ENCODE peak calls at places on chromosomes 1 and 21, in five cellular contexts. P is neuronal stem cell, T is H9, A is H1, E is mesenchymal stem cell. D is an unnamed sample.

GRCh38 chr21:41750051-41750450 is 16.8 kb downstream of the RIPK4 start:
- DNase-seq in E (no peak), A (no peak), P (no peak), T (no peak), D (peak; percentile 8)

GRCh38 chr1:155008015-155008941 is 5.7 kb downstream of the ZBTB7B start:
- DNase-seq in T (no peak), E (no peak), P (no peak), A (no peak), D (no peak)

GRCh38 chr1:41846595-41846994 is 72.1 kb downstream of the HIVEP3 start:
- DNase-seq in T (no peak), A (no peak), E (peak; percentile 72), P (no peak), D (peak; percentile 69)

GRCh38 chr1:113255728-113256347 is 134.5 kb upstream of the MAGI3 start:
- DNase-seq in P (peak; percentile 78), A (no peak), E (no peak), T (peak; percentile 42), D (no peak)

GRCh38 chr1:46244656-46245371 is 2.7 kb upstream of the RAD54L start:
- DNase-seq in E (peak; percentile 21), A (no peak), T (no peak), P (no peak), D (peak; percentile 5)

GRCh38 chr1:9658186-9658585 is 6.7 kb downstream of the PIK3CD start:
- DNase-seq in E (no peak), A (no peak), P (no peak), T (no peak), D (no peak)

GRCh38 chr1:204089044-204089751 is 16.3 kb downstream of the SOX13 start:
- DNase-seq in T (no peak), A (peak; percentile 59), E (peak; percentile 63), P (no peak), D (no peak)

GRCh38 chr21:39613029-39613934 is 542 bp downstream of the B3GALT5 start:
- DNase-seq in E (peak; percentile 20), P (no peak), T (no peak), A (peak; percentile 26), D (no peak)

GRCh38 chr1:187236145-187236544 is 407.4 kb downstream of the PLA2G4A start:
- DNase-seq in A (no peak), E (no peak), T (no peak), P (no peak), D (no peak)

DNA sequence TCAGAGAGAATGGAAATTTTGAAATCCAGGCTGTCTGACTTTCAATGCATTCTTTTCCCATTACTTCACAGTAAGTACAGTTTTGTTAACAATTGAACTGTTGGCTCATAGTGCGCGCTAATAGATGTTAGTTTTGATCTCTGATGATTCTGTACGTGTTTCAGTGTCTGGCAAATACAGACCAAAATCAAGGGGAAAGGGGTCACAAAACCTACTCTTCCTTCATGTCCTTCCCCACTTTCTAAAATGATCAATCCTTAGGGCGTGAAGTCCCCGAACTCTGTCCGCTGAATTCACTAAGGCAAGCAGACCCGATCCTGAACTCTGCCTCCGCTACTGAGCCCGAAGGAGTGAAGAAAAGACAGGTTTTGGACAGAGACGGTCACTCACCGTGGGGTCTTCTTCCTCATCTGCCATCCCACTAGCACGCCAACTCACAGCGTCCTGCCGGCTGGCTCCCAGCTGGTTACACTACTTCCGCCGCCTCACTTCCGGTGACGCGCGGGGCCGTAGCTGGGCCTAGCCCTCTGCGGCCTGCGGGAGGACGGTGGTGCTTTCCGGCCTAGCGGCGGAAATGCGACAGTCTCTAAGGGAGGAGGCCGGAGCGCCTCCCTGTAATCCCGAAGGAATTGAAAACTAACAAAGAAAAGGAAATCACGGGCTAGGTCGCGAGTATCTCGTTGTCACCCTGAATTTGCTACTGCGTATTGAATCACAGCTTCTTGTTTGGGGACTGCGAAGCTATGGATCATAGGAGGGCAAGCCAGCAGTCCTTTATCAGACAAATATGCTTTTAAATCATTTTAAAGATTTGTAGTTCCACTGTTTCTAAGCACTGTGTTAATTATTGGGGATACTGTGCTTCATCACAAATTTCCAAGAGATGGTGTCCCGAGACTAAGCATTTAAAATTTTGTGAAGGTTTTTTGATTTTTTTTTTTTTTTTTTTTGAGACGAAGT is at the start of gene TAF13:
- DNase-seq in A (peak; percentile 90), E (peak; percentile 98), P (peak; percentile 83), T (peak; percentile 97), D (peak; percentile 96)
- H3K14ac ChIP-seq in A (no peak within 1 kb of the TSS), E (no peak within 1 kb of the TSS), P (no peak within 1 kb of the TSS), T (peak within 1 kb of the TSS; percentile 44), D (peak within 1 kb of the TSS; percentile 99)

GRCh38 chr1:65002508-65003315 is 36.4 kb upstream of the JAK1 start:
- DNase-seq in E (peak; percentile 89), T (peak; percentile 73), P (peak; percentile 61), A (peak; percentile 84), D (peak; percentile 79)
- H2BK15ac ChIP-seq in E (no peak overlapping the region), T (no peak overlapping the region), P (no peak overlapping the region), A (no peak overlapping the region), D (peak overlapping the region; percentile 35)

GRCh38 chr1:143736562-143736961 is 235.2 kb downstream of the FAM72C start:
- DNase-seq in T (no peak), E (no peak), P (no peak), A (no peak), D (no peak)

GRCh38 chr1:143735764-143736461 is 235.9 kb downstream of the FAM72C start:
- DNase-seq in T (no peak), E (no peak), P (peak; percentile 46), A (peak; percentile 64), D (no peak)
- H3K14ac ChIP-seq in T (peak overlapping the region; percentile 91), E (no peak overlapping the region), P (no peak overlapping the region), A (no peak overlapping the region), D (no peak overlapping the region)

GRCh38 chr1:158103860-158104522 is 76.7 kb upstream of the CD1D start:
- DNase-seq in P (no peak), E (no peak), T (peak; percentile 47), A (no peak), D (no peak)
- H2BK15ac ChIP-seq in P (no peak overlapping the region), E (no peak overlapping the region), T (no peak overlapping the region), A (no peak overlapping the region), D (no peak overlapping the region)

D was measured in IMR-90.